ENCODE peak calls at places on chromosomes 7 and 10, in nine cellular contexts. S is activated naive CD8-positive, alpha-beta T cell treated with anti-CD3 and anti-CD28 coated beads, Interleukin-2, amount 10 ng/mL, durations not matched to agents 7 days and 5 days; C is AG10803; V is HCEC 1CT; J is HT1080; T is HTR-8/SVneo; I is caudate nucleus; Y is neural progenitor cell; B is hepatocyte. D is an unnamed sample.

GRCh38 chr10:3293536-3294431 is 121.2 kb upstream of the PITRM1 start:
- DNase-seq in S (no peak), C (peak), V (no peak), J (no peak), T (no peak), I (no peak), Y (no peak), B (no peak), D (peak)

GRCh38 chr10:60952846-60953220 is 8.8 kb upstream of the RHOBTB1 start:
- DNase-seq in S (no peak), C (no peak), V (no peak), J (no peak), T (no peak), I (no peak), Y (no peak), B (no peak), D (no peak)

GRCh38 chr10:11156480-11156879 is 138.8 kb downstream of the CELF2 start:
- DNase-seq in S (no peak), C (no peak), V (no peak), J (peak), T (no peak), I (no peak), Y (no peak), B (no peak), D (no peak)

GRCh38 chr10:77036993-77037734 is 600.4 kb downstream of the KCNMA1 start:
- DNase-seq in S (no peak), C (no peak), V (no peak), J (peak), T (peak), I (no peak), Y (peak), B (peak), D (peak)

GRCh38 chr7:91784469-91784868 is 96.0 kb downstream of the MTERF1 start:
- DNase-seq in S (no peak), C (peak), V (peak), J (peak), T (peak), I (no peak), Y (no peak), B (peak), D (peak)

GRCh38 chr7:112182749-112183148 is 23.4 kb downstream of the DOCK4 start:
- DNase-seq in S (no peak), C (no peak), V (no peak), J (no peak), T (no peak), I (peak), Y (no peak), B (peak), D (no peak)

GRCh38 chr7:99248391-99249067 is 24.1 kb upstream of the MYH16 start:
- DNase-seq in S (no peak), C (no peak), V (no peak), J (no peak), T (no peak), I (no peak), Y (no peak), B (no peak), D (no peak)

GRCh38 chr10:101839421-101840063 is 4.1 kb downstream of the KCNIP2 start:
- DNase-seq in S (peak), C (no peak), V (peak), J (no peak), T (no peak), I (no peak), Y (peak), B (peak), D (no peak)

GRCh38 chr10:31190488-31190887 is 128.5 kb upstream of the ZEB1 start:
- DNase-seq in S (no peak), C (no peak), V (no peak), J (no peak), T (no peak), I (no peak), Y (no peak), B (no peak), D (no peak)

GRCh38 chr10:79093658-79094411 is 25.1 kb downstream of the ZMIZ1 start:
- DNase-seq in S (no peak), C (no peak), V (peak), J (peak), T (no peak), I (no peak), Y (no peak), B (peak), D (peak)

GRCh38 chr7:29106128-29106988 is 40.0 kb downstream of the CPVL start:
- DNase-seq in S (peak), C (peak), V (peak), J (peak), T (peak), I (no peak), Y (peak), B (peak), D (peak)

GRCh38 chr10:33163941-33164824 is 170.3 kb downstream of the NRP1 start:
- DNase-seq in S (no peak), C (peak), V (no peak), J (no peak), T (no peak), I (no peak), Y (no peak), B (no peak), D (peak)

GRCh38 chr7:102993532-102994029 is 80.8 kb downstream of the LRRC17 start:
- DNase-seq in S (no peak), C (peak), V (peak), J (no peak), T (no peak), I (no peak), Y (no peak), B (peak), D (peak)

GRCh38 chr7:118836933-118837332 is 612.4 kb downstream of the ANKRD7 start:
- DNase-seq in S (no peak), C (no peak), V (no peak), J (no peak), T (no peak), I (no peak), Y (no peak), B (no peak), D (no peak)

GRCh38 chr7:98394377-98394836 is 6.5 kb downstream of the BAIAP2L1 start:
- DNase-seq in S (no peak), C (peak), V (peak), J (peak), T (peak), I (no peak), Y (no peak), B (peak), D (peak)

GRCh38 chr7:69817096-69817495 is 218.8 kb downstream of the AUTS2 start:
- DNase-seq in S (no peak), C (peak), V (no peak), J (no peak), T (peak), I (no peak), Y (no peak), B (no peak), D (peak)

GRCh38 chr10:71214641-71215160 is 2.3 kb downstream of the UNC5B start:
- DNase-seq in S (no peak), C (no peak), V (no peak), J (no peak), T (no peak), I (no peak), Y (no peak), B (no peak), D (no peak)

GRCh38 chr10:68032113-68032512 is 43.0 kb downstream of the HERC4 start:
- DNase-seq in S (no peak), C (no peak), V (no peak), J (no peak), T (no peak), I (no peak), Y (no peak), B (peak), D (no peak)

GRCh38 chr7:40760997-40761396 is 626.2 kb downstream of the SUGCT start:
- DNase-seq in S (no peak), C (no peak), V (no peak), J (no peak), T (no peak), I (no peak), Y (no peak), B (no peak), D (no peak)

GRCh38 chr7:14837216-14837615 is 65.3 kb downstream of the DGKB start:
- DNase-seq in S (no peak), C (no peak), V (no peak), J (no peak), T (no peak), I (no peak), Y (no peak), B (no peak), D (peak)

GRCh38 chr7:107390921-107391320 is 78.9 kb upstream of the GPR22 start:
- DNase-seq in S (no peak), C (no peak), V (no peak), J (no peak), T (no peak), I (no peak), Y (peak), B (peak), D (no peak)

GRCh38 chr10:3472705-3473078 is 300.1 kb upstream of the PITRM1 start:
- DNase-seq in S (no peak), C (peak), V (peak), J (no peak), T (no peak), I (no peak), Y (no peak), B (no peak), D (peak)

GRCh38 chr10:128914681-128915080 is 552.4 kb upstream of the MGMT start:
- DNase-seq in S (no peak), C (no peak), V (no peak), J (no peak), T (no peak), I (no peak), Y (no peak), B (no peak), D (no peak)

GRCh38 chr10:71268751-71269150 is 50.3 kb upstream of the SLC29A3 start:
- DNase-seq in S (no peak), C (peak), V (no peak), J (no peak), T (no peak), I (no peak), Y (no peak), B (no peak), D (no peak)

GRCh38 chr7:129363-130221 is 62.8 kb upstream of the FAM20C start:
- DNase-seq in S (no peak), C (peak), V (no peak), J (no peak), T (no peak), I (peak), Y (no peak), B (peak), D (peak)

GRCh38 chr7:96331233-96331632 is 9.3 kb upstream of the SLC25A13 start:
- DNase-seq in S (no peak), C (no peak), V (no peak), J (no peak), T (no peak), I (no peak), Y (no peak), B (peak), D (no peak)

GRCh38 chr7:140294454-140294853 is 103.9 kb downstream of the SLC37A3 start:
- DNase-seq in S (no peak), C (no peak), V (no peak), J (no peak), T (no peak), I (no peak), Y (no peak), B (no peak), D (no peak)

GRCh38 chr10:45417746-45418145 is 43.7 kb downstream of the ALOX5 start:
- DNase-seq in S (no peak), C (no peak), V (no peak), J (no peak), T (no peak), I (no peak), Y (no peak), B (no peak), D (no peak)

GRCh38 chr10:100730739-100731602 is 14.4 kb upstream of the PAX2 start:
- DNase-seq in S (no peak), C (peak), V (peak), J (no peak), T (no peak), I (no peak), Y (peak), B (peak), D (no peak)

GRCh38 chr7:73509463-73509862 is 12.6 kb downstream of the BAZ1B start:
- DNase-seq in S (no peak), C (no peak), V (no peak), J (no peak), T (no peak), I (no peak), Y (no peak), B (no peak), D (no peak)

GRCh38 chr10:113945075-113945686 is 90.7 kb downstream of the NHLRC2 start:
- DNase-seq in S (no peak), C (peak), V (peak), J (peak), T (peak), I (no peak), Y (no peak), B (peak), D (peak)

D was measured in fibroblast of lung.